ENCODE peak calls at places on chromosomes 12 and 14, in nine cellular contexts. O is ovary; P is aorta; B is spleen; N is thoracic aorta; Y is right atrium auricular region; J is CD8-positive, alpha-beta memory T cell; K is heart right ventricle; M is fibroblast of lung. X is an unnamed sample. For H3K27me3 and H3K4me1, the result is how much of the 10 kb centered on the place peaks cover.

GRCh38 chr12:27541031-27541719 is 17.2 kb downstream of the PPFIBP1 start:
- DNase-seq in P (no peak), J (no peak), K (no peak), O (no peak), N (no peak), B (no peak), M (no peak), Y (no peak), X (no peak)

GRCh38 chr12:11578461-11578993 is 70.9 kb upstream of the ETV6 start:
- DNase-seq in K (no peak), Y (no peak), J (no peak), N (no peak), O (no peak), M (no peak), P (no peak), B (no peak), X (no peak)

GRCh38 chr12:86634706-86635410 is 378.7 kb upstream of the MGAT4C start:
- DNase-seq in B (no peak), P (no peak), N (no peak), K (no peak), M (peak), O (no peak), Y (no peak), J (no peak), X (no peak)

GRCh38 chr14:27672047-27672446 is 1074.2 kb upstream of the NOVA1 start:
- DNase-seq in P (no peak), J (no peak), O (no peak), B (no peak), M (no peak), Y (no peak), K (no peak), N (no peak), X (no peak)

GRCh38 chr14:65185859-65186258 is 83.5 kb upstream of the MAX start:
- DNase-seq in K (no peak), B (no peak), P (no peak), O (no peak), J (no peak), M (no peak), N (no peak), Y (no peak), X (no peak)

GRCh38 chr14:94101748-94102147 is 8.8 kb upstream of the IFI27 start:
- DNase-seq in O (no peak), N (no peak), B (no peak), Y (no peak), P (no peak), M (no peak), K (no peak), J (no peak), X (no peak)

GRCh38 chr14:31346097-31346496 is 74.3 kb downstream of the HEATR5A start:
- DNase-seq in J (no peak), O (no peak), M (no peak), P (no peak), B (no peak), K (no peak), N (no peak), Y (no peak), X (no peak)

GRCh38 chr12:4024701-4025419 is 151.7 kb upstream of the PARP11 start:
- DNase-seq in O (no peak), Y (no peak), J (no peak), N (no peak), M (no peak), P (no peak), B (no peak), K (no peak), X (no peak)

GRCh38 chr14:91947196-91948184 is at the start of gene FBLN5:
- DNase-seq in O (peak), K (peak), M (peak), N (no peak), Y (peak), J (no peak), P (peak), B (peak), X (no peak)

GRCh38 chr14:51302319-51303030 is 62.4 kb downstream of the TMX1 start:
- DNase-seq in K (no peak), Y (no peak), N (no peak), P (no peak), J (no peak), M (peak), B (no peak), O (no peak), X (no peak)

GRCh38 chr14:26597136-26598080 is at the start of gene NOVA1:
- DNase-seq in B (peak), P (peak), N (no peak), O (peak), M (no peak), J (no peak), K (peak), Y (no peak), X (no peak)

GRCh38 chr12:118972982-118973381 is 8.4 kb upstream of the SRRM4 start:
- DNase-seq in J (no peak), O (no peak), N (no peak), M (no peak), P (no peak), B (no peak), K (no peak), Y (no peak), X (no peak)

GRCh38 chr12:57983858-57984505 is 42.6 kb downstream of the ATP23 start:
- DNase-seq in P (no peak), B (no peak), J (no peak), O (no peak), Y (no peak), K (no peak), M (no peak), N (no peak), X (no peak)

GRCh38 chr14:26415618-26416123 is 182.2 kb downstream of the NOVA1 start:
- DNase-seq in O (peak), B (no peak), M (peak), Y (no peak), N (no peak), J (no peak), K (no peak), P (no peak), X (no peak)

GRCh38 chr12:79373896-79374499 is 316.8 kb downstream of the PAWR start:
- DNase-seq in Y (no peak), P (no peak), M (peak), O (no peak), N (no peak), J (no peak), K (no peak), B (no peak), X (no peak)

GRCh38 chr14:104967414-104968152 is 10.6 kb downstream of the AHNAK2 start:
- DNase-seq in M (peak), N (no peak), K (peak), O (peak), J (no peak), B (peak), Y (peak), P (peak), X (no peak)

GRCh38 chr12:121918679-121919038 is 267 bp downstream of the CFAP251 start:
- DNase-seq in O (no peak), Y (no peak), P (no peak), J (no peak), N (no peak), M (no peak), K (no peak), B (no peak), X (no peak)

GRCh38 chr12:77087427-77087826 is 22.1 kb upstream of the E2F7 start:
- DNase-seq in K (no peak), O (no peak), M (peak), J (no peak), P (no peak), B (no peak), N (no peak), Y (no peak), X (no peak)

GRCh38 chr12:49507139-49507538 is 31.7 kb upstream of the KCNH3 start:
- DNase-seq in J (no peak), N (no peak), P (no peak), B (no peak), Y (no peak), M (peak), O (no peak), K (no peak), X (no peak)

GRCh38 chr14:58752782-58753181 is 115.0 kb downstream of the DACT1 start:
- DNase-seq in K (peak), J (no peak), O (peak), Y (peak), P (peak), M (no peak), B (peak), N (no peak), X (no peak)

GRCh38 chr14:73722581-73722980 is 8.4 kb upstream of the PNMA1 start:
- DNase-seq in N (no peak), Y (no peak), O (no peak), M (peak), K (no peak), J (no peak), B (no peak), P (no peak), X (no peak)

GRCh38 chr12:116123511-116124258 is 153.8 kb downstream of the MED13L start:
- DNase-seq in N (no peak), B (no peak), J (no peak), P (no peak), M (peak), O (no peak), K (no peak), Y (no peak), X (no peak)

GRCh38 chr12:95215925-95216324 is 1.3 kb downstream of the FGD6 start:
- DNase-seq in K (no peak), J (no peak), M (peak), B (no peak), P (no peak), N (no peak), Y (no peak), O (no peak), X (no peak)

GRCh38 chr14:22226381-22226780 is 362.6 kb downstream of the DAD1 start:
- DNase-seq in P (no peak), M (peak), K (no peak), N (no peak), Y (no peak), J (peak), B (no peak), O (no peak), X (no peak)

GRCh38 chr12:6372403-6373003 is 2.9 kb downstream of the SCNN1A start:
- DNase-seq in K (no peak), P (peak), N (no peak), O (peak), Y (no peak), M (peak), J (peak), B (peak), X (no peak)

GRCh38 chr12:72901685-72902084 is 629.5 kb downstream of the TRHDE start:
- DNase-seq in N (no peak), B (no peak), O (no peak), J (no peak), M (no peak), Y (no peak), K (no peak), P (no peak), X (no peak)

GRCh38 chr12:88258396-88258795 is 116.3 kb downstream of the TMTC3 start:
- DNase-seq in K (no peak), O (no peak), Y (no peak), P (no peak), J (no peak), M (no peak), B (no peak), N (no peak), X (no peak)

GRCh38 chr12:25591132-25591531 is 38.0 kb upstream of the LMNTD1 start:
- DNase-seq in M (no peak), P (no peak), Y (no peak), K (no peak), O (no peak), B (no peak), N (no peak), J (no peak), X (no peak)

GRCh38 chr12:97452839-97453238 is 9.8 kb upstream of the RMST start:
- DNase-seq in B (no peak), P (no peak), M (no peak), J (no peak), O (no peak), K (no peak), Y (no peak), N (no peak), X (no peak)

GRCh38 chr12:59151243-59151642 is 230.9 kb upstream of the LRIG3 start:
- DNase-seq in P (no peak), Y (no peak), M (peak), O (no peak), K (no peak), J (no peak), B (no peak), N (no peak), X (no peak)

GRCh38 chr14:75282166-75282547 is 3.5 kb downstream of the FOS start:
- DNase-seq in O (peak), M (peak), Y (peak), N (no peak), P (no peak), B (no peak), K (no peak), J (no peak), X (no peak)

GRCh38 chr12:66269757-66270383 is 32.4 kb upstream of the HELB start:
- DNase-seq in Y (no peak), M (peak), N (no peak), O (no peak), B (no peak), J (no peak), P (no peak), K (no peak), X (no peak)

GRCh38 chr14:99529899-99530298 is 48.7 kb downstream of the CCNK start:
- DNase-seq in M (peak), B (no peak), P (no peak), O (no peak), N (no peak), Y (no peak), K (no peak), J (no peak), X (no peak)

GRCh38 chr12:10873374-10873773 is 10.7 kb downstream of the PRH1 start:
- DNase-seq in B (no peak), K (no peak), P (no peak), N (no peak), O (no peak), J (no peak), M (peak), Y (no peak), X (no peak)

GRCh38 chr12:83123039-83123438 is 436.3 kb downstream of the TMTC2 start:
- DNase-seq in N (no peak), J (no peak), O (no peak), B (no peak), K (no peak), P (no peak), Y (no peak), M (no peak), X (no peak)
- H3K4me3 ChIP-seq in N (no peak), J (no peak), O (no peak), B (no peak), K (no peak), P (no peak), Y (no peak), M (no peak), X (no peak)

GRCh38 chr12:123121670-123122069 is 29.2 kb downstream of the PITPNM2 start:
- DNase-seq in M (no peak), O (no peak), J (no peak), P (no peak), K (no peak), N (no peak), Y (no peak), B (no peak), X (no peak)

GRCh38 chr12:123118397-123118945 is 32.4 kb downstream of the PITPNM2 start:
- DNase-seq in B (no peak), J (no peak), O (peak), K (no peak), M (no peak), Y (no peak), N (no peak), P (no peak), X (no peak)

GRCh38 chr12:123122649-123123048 is 28.2 kb downstream of the PITPNM2 start:
- DNase-seq in P (no peak), J (no peak), N (no peak), M (no peak), K (no peak), B (no peak), Y (no peak), O (no peak), X (no peak)

GRCh38 chr12:123120452-123121166 is 30.3 kb downstream of the PITPNM2 start:
- DNase-seq in B (no peak), Y (no peak), J (no peak), M (no peak), P (no peak), N (no peak), K (no peak), O (peak), X (no peak)

GRCh38 chr12:123119808-123120207 is 31.1 kb downstream of the PITPNM2 start:
- DNase-seq in J (no peak), M (no peak), K (no peak), N (no peak), O (no peak), B (no peak), Y (no peak), P (no peak), X (no peak)
- H3K27me3 ChIP-seq in J (under half), M (under half), K (under half), N (under half), O (under half), B (under half), Y (under half), P (under half), X (under half)

GRCh38 chr14:68940614-68941185 is 38.4 kb downstream of the ACTN1 start:
- DNase-seq in P (no peak), M (peak), J (no peak), Y (no peak), B (no peak), O (no peak), K (no peak), N (no peak), X (no peak)

GRCh38 chr14:68938515-68939423 is 40.3 kb downstream of the ACTN1 start:
- DNase-seq in Y (no peak), M (peak), B (no peak), K (no peak), N (no peak), P (peak), O (no peak), J (no peak), X (no peak)

GRCh38 chr14:68941820-68942219 is 37.3 kb downstream of the ACTN1 start:
- DNase-seq in B (no peak), P (peak), M (peak), J (no peak), Y (peak), N (no peak), O (no peak), K (no peak), X (no peak)

GRCh38 chr14:68939424-68939892 is 39.6 kb downstream of the ACTN1 start:
- DNase-seq in O (no peak), J (no peak), P (no peak), M (no peak), Y (no peak), B (no peak), N (no peak), K (no peak), X (no peak)

DNA sequence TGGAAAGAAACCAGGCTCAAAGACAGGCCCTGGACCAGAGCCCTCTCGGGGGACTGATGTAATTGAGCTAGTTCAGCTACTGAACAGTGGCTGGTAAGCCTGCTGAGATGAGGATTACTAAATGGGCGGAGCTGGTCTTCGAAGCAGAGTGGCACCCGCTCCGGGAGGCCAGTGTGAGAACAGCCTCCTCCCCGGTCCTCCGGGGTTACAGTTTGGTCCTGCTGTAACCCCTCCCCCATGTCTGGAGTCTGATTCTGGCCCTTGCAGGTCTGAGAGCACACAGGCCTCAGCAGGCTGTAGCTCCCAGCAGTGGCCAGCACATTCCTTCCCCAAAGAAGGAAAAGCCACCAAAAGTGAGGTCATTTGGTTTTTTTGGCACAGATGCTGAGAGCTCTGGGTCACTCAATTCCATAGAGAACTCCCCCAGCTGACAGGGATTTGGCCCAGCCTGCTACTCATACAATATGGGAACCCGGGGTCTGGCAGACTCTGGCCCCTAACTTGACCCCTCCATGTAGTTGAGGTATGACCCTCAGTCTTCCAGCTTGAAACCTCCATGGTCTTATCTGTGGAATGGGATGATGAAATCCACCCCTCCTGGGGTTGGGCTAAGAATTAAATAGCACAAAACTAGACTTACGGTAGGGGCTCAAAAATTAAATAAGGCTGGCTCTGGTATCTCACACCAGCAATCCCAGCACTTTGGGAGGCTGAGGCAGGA is 39.0 kb downstream of the ACTN1 start:
- DNase-seq in K (peak), M (peak), P (peak), N (peak), Y (peak), B (no peak), O (peak), J (no peak), X (no peak)
- H3K4me1 ChIP-seq in K (half or more), M (half or more), P (under half), N (half or more), Y (half or more), B (under half), O (under half), J (half or more), X (half or more)

DNA sequence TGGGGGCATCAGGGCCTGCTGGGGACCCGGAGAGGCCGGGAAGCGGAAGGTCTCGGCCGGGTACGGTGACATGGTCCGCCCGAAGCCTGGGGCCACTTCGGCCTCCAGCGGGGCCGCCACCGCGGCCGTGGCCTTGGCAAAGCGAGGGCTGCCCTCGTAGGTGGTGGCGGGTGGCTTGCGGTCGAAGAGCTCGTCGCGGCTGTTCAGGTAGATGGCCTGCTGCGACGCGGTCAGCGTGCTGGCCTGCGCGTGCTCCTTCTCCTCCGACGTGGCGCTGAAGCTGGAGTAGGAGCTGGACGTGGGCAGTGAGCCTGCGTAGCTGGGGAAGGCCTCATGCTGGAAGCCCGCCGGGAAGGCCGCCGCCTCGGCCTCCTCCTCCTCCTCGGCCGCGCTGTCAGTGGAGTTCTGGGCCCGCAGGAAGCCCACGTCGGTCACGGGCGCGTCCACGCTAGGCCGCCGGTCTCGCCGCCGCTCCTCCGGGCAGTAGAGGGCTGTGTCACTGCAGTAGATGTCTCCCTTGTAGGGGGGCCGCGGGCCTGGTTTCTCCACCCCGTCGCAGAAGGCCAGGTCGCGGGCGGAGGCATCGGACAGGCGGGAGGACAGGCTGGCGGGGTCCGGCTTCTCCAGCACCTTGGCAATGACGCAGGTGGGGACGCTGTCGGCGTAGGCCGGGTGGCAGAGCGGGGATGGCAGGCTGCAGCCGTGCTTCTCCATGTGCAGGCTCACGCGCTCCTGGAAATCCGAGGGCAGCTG is 48.5 kb downstream of the BEGAIN start:
- DNase-seq in K (peak), B (peak), J (peak), M (no peak), N (no peak), Y (no peak), O (peak), P (peak), X (no peak)
- H3K4me3 ChIP-seq in K (no peak), B (no peak), J (no peak), M (no peak), N (no peak), Y (no peak), O (no peak), P (no peak), X (no peak)

GRCh38 chr12:107775093-107775721 is 703 bp downstream of the ASCL4 start:
- DNase-seq in J (no peak), B (peak), P (peak), Y (no peak), N (no peak), K (peak), M (no peak), O (no peak), X (no peak)
- H3K27me3 ChIP-seq in J (under half), B (under half), P (under half), Y (under half), N (under half), K (half or more), M (under half), O (under half), X (half or more)